ENCODE peak calls at places on chromosomes 3 and 15, in four cellular contexts. W, I, Z and G are unnamed samples.

GRCh38 chr3:14125193-14126016 is 553 bp downstream of the TMEM43 start:
- DNase-seq in W (peak; percentile 18), I (peak; percentile 32), Z (no peak), G (peak; percentile 38)

GRCh38 chr15:75397494-75397893 is 29.1 kb upstream of the MAN2C1 start:
- DNase-seq in W (no peak), I (no peak), Z (no peak), G (no peak)

GRCh38 chr15:23055316-23055715 is 15.9 kb upstream of the TUBGCP5 start:
- DNase-seq in W (no peak), I (no peak), Z (no peak), G (no peak)

GRCh38 chr3:162602619-162603018 is 1106.0 kb downstream of the OTOL1 start:
- DNase-seq in W (no peak), I (no peak), Z (no peak), G (no peak)

GRCh38 chr3:184134746-184135148 is 411 bp upstream of the EIF2B5 start:
- DNase-seq in W (no peak), I (no peak), Z (no peak), G (no peak)

GRCh38 chr15:81000626-81001179 is at the start of gene TLNRD1:
- DNase-seq in W (peak; percentile 72), I (peak; percentile 56), Z (peak; percentile 61), G (peak; percentile 80)

GRCh38 chr15:74307827-74308642 is 59.4 kb downstream of the CYP11A1 start:
- DNase-seq in W (peak; percentile 58), I (no peak), Z (no peak), G (no peak)

GRCh38 chr15:76991048-76991447 is 3.9 kb upstream of the PSTPIP1 start:
- DNase-seq in W (no peak), I (no peak), Z (no peak), G (no peak)

GRCh38 chr3:128282392-128283196 is 129.3 kb downstream of the EEFSEC start:
- DNase-seq in W (no peak), I (no peak), Z (no peak), G (no peak)